ENCODE peak calls at places on chromosomes 4 and X, in ten cellular contexts. One of them, this sample, is unnamed.

GRCh38 chr4:113781439-113782040 is 20.0 kb upstream of the CAMK2D start:
- DNase-seq in fibroblast of lung: peak; percentile 72
- DNase-seq in Caco-2: no peak
- DNase-seq in lung: no peak
- DNase-seq in mammary epithelial cell: no peak
- DNase-seq in cardiac muscle cell: peak; percentile 62
- DNase-seq in mesenchymal stem cell: peak; percentile 41
- DNase-seq in colonic mucosa: no peak
- DNase-seq in naive thymus-derived CD4-positive, alpha-beta T cell: no peak
- DNase-seq in Karpas-422: peak; percentile 79
- DNase-seq in this sample: no peak

GRCh38 chrX:3384330-3384729 is 37.9 kb upstream of the MXRA5 start:
- DNase-seq in fibroblast of lung: no peak
- DNase-seq in Caco-2: no peak
- DNase-seq in lung: no peak
- DNase-seq in mammary epithelial cell: peak; percentile 14
- DNase-seq in cardiac muscle cell: peak; percentile 10
- DNase-seq in mesenchymal stem cell: no peak
- DNase-seq in colonic mucosa: no peak
- DNase-seq in naive thymus-derived CD4-positive, alpha-beta T cell: no peak
- DNase-seq in Karpas-422: no peak
- DNase-seq in this sample: peak; percentile 9

GRCh38 chr4:6986067-6986780 is 56.9 kb upstream of the TADA2B start:
- DNase-seq in fibroblast of lung: peak; percentile 73
- DNase-seq in Caco-2: no peak
- DNase-seq in lung: no peak
- DNase-seq in mammary epithelial cell: peak; percentile 26
- DNase-seq in cardiac muscle cell: peak; percentile 77
- DNase-seq in mesenchymal stem cell: peak; percentile 69
- DNase-seq in colonic mucosa: peak; percentile 49
- DNase-seq in naive thymus-derived CD4-positive, alpha-beta T cell: no peak
- DNase-seq in Karpas-422: no peak
- DNase-seq in this sample: peak; percentile 35

GRCh38 chrX:72584165-72584564 is 11.5 kb upstream of the HDAC8 start:
- DNase-seq in fibroblast of lung: no peak
- DNase-seq in Caco-2: no peak
- DNase-seq in lung: no peak
- DNase-seq in mammary epithelial cell: no peak
- DNase-seq in cardiac muscle cell: no peak
- DNase-seq in mesenchymal stem cell: no peak
- DNase-seq in colonic mucosa: no peak
- DNase-seq in naive thymus-derived CD4-positive, alpha-beta T cell: no peak
- DNase-seq in Karpas-422: no peak
- DNase-seq in this sample: no peak

GRCh38 chrX:29652484-29652883 is 562.9 kb upstream of the MAGEB2 start:
- DNase-seq in fibroblast of lung: peak; percentile 55
- DNase-seq in Caco-2: no peak
- DNase-seq in lung: no peak
- DNase-seq in mammary epithelial cell: peak; percentile 75
- DNase-seq in cardiac muscle cell: peak; percentile 69
- DNase-seq in mesenchymal stem cell: peak; percentile 37
- DNase-seq in colonic mucosa: no peak
- DNase-seq in naive thymus-derived CD4-positive, alpha-beta T cell: no peak
- DNase-seq in Karpas-422: no peak
- DNase-seq in this sample: no peak

GRCh38 chr4:57588557-57588956 is 478.4 kb upstream of the IGFBP7 start:
- DNase-seq in fibroblast of lung: no peak
- DNase-seq in Caco-2: no peak
- DNase-seq in lung: no peak
- DNase-seq in mammary epithelial cell: no peak
- DNase-seq in cardiac muscle cell: no peak
- DNase-seq in mesenchymal stem cell: no peak
- DNase-seq in colonic mucosa: no peak
- DNase-seq in naive thymus-derived CD4-positive, alpha-beta T cell: no peak
- DNase-seq in Karpas-422: no peak
- DNase-seq in this sample: no peak

GRCh38 chrX:41600266-41600665 is 88.5 kb upstream of the GPR34 start:
- DNase-seq in fibroblast of lung: no peak
- DNase-seq in Caco-2: no peak
- DNase-seq in lung: no peak
- DNase-seq in mammary epithelial cell: peak; percentile 1
- DNase-seq in cardiac muscle cell: peak; percentile 63
- DNase-seq in mesenchymal stem cell: peak; percentile 43
- DNase-seq in colonic mucosa: no peak
- DNase-seq in naive thymus-derived CD4-positive, alpha-beta T cell: no peak
- DNase-seq in Karpas-422: no peak
- DNase-seq in this sample: no peak

GRCh38 chrX:6226646-6227444 is 1.8 kb downstream of the NLGN4X start:
- DNase-seq in fibroblast of lung: no peak
- DNase-seq in Caco-2: no peak
- DNase-seq in lung: no peak
- DNase-seq in mammary epithelial cell: no peak
- DNase-seq in cardiac muscle cell: no peak
- DNase-seq in mesenchymal stem cell: no peak
- DNase-seq in colonic mucosa: no peak
- DNase-seq in naive thymus-derived CD4-positive, alpha-beta T cell: no peak
- DNase-seq in Karpas-422: peak; percentile 67
- DNase-seq in this sample: no peak

GRCh38 chrX:82813671-82814078 is 694.4 kb upstream of the POU3F4 start:
- DNase-seq in fibroblast of lung: peak; percentile 93
- DNase-seq in Caco-2: peak; percentile 47
- DNase-seq in lung: no peak
- DNase-seq in mammary epithelial cell: peak; percentile 96
- DNase-seq in cardiac muscle cell: peak; percentile 0
- DNase-seq in mesenchymal stem cell: peak; percentile 81
- DNase-seq in colonic mucosa: no peak
- DNase-seq in naive thymus-derived CD4-positive, alpha-beta T cell: no peak
- DNase-seq in Karpas-422: no peak
- DNase-seq in this sample: peak; percentile 34

GRCh38 chr4:145281224-145281623 is 100.8 kb upstream of the OTUD4 start:
- DNase-seq in fibroblast of lung: no peak
- DNase-seq in Caco-2: no peak
- DNase-seq in lung: no peak
- DNase-seq in mammary epithelial cell: no peak
- DNase-seq in cardiac muscle cell: no peak
- DNase-seq in mesenchymal stem cell: no peak
- DNase-seq in colonic mucosa: no peak
- DNase-seq in naive thymus-derived CD4-positive, alpha-beta T cell: no peak
- DNase-seq in Karpas-422: no peak
- DNase-seq in this sample: no peak
- H3K4me3 ChIP-seq in fibroblast of lung: no peak overlapping the region
- H3K4me3 ChIP-seq in Caco-2: no peak overlapping the region
- H3K4me3 ChIP-seq in lung: no peak overlapping the region
- H3K4me3 ChIP-seq in mammary epithelial cell: no peak overlapping the region
- H3K4me3 ChIP-seq in cardiac muscle cell: no peak overlapping the region
- H3K4me3 ChIP-seq in mesenchymal stem cell: no peak overlapping the region
- H3K4me3 ChIP-seq in colonic mucosa: no peak overlapping the region
- H3K4me3 ChIP-seq in naive thymus-derived CD4-positive, alpha-beta T cell: no peak overlapping the region
- H3K4me3 ChIP-seq in Karpas-422: no peak overlapping the region
- H3K4me3 ChIP-seq in this sample: no peak overlapping the region

GRCh38 chr4:1226598-1226997 is 22.3 kb downstream of the CTBP1 start:
- DNase-seq in fibroblast of lung: no peak
- DNase-seq in Caco-2: no peak
- DNase-seq in lung: no peak
- DNase-seq in mammary epithelial cell: no peak
- DNase-seq in cardiac muscle cell: no peak
- DNase-seq in mesenchymal stem cell: no peak
- DNase-seq in colonic mucosa: no peak
- DNase-seq in naive thymus-derived CD4-positive, alpha-beta T cell: no peak
- DNase-seq in Karpas-422: no peak
- DNase-seq in this sample: no peak
- H3K36me3 ChIP-seq in fibroblast of lung: peaks cover 73% of the 10 kb centered on the region
- H3K36me3 ChIP-seq in Caco-2: peaks cover 8% of the 10 kb centered on the region
- H3K36me3 ChIP-seq in lung: peaks cover 3% of the 10 kb centered on the region
- H3K36me3 ChIP-seq in mammary epithelial cell: peaks cover 19% of the 10 kb centered on the region
- H3K36me3 ChIP-seq in cardiac muscle cell: peaks cover 34% of the 10 kb centered on the region
- H3K36me3 ChIP-seq in mesenchymal stem cell: peaks cover 100% of the 10 kb centered on the region
- H3K36me3 ChIP-seq in colonic mucosa: peaks cover 31% of the 10 kb centered on the region
- H3K36me3 ChIP-seq in naive thymus-derived CD4-positive, alpha-beta T cell: peaks cover 17% of the 10 kb centered on the region
- H3K36me3 ChIP-seq in Karpas-422: no peaks in the 10 kb centered on the region
- H3K36me3 ChIP-seq in this sample: peaks cover 13% of the 10 kb centered on the region

DNA sequence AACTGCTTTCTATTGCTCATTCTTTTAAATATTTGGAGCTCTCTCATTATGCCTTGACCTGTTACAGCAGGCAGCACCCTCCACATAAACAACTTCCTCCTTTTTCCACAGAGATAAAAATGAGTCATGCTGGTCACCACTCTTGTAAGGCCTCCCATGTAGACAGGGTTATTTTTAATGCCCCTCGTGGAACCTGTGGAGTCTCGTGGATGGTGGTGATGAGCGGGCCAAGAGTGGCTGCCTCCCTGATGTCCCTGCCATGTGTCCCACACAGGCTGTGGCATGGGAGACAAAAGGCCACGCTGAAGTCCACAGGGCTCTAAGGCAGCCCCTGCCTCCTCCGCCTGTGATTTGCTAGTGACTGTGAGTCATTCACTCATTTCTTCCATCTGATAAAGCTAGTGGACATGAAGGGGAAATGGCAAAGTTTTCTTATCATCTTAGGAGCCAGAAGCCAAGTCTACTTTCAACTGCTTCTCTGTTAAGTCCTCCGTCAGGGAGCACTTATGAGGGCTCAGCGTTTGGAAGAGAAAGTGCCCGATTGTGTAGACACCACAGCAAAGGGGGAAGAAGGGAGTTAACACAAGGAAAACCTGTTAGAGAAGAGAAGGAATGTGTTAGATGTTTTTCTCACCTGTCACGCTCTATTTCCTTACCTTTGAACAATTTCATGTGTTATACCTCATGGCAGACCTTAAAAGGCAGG is 121.6 kb upstream of the FAT1 start:
- DNase-seq in fibroblast of lung: peak; percentile 89
- DNase-seq in Caco-2: no peak
- DNase-seq in lung: no peak
- DNase-seq in mammary epithelial cell: peak; percentile 80
- DNase-seq in cardiac muscle cell: peak; percentile 87
- DNase-seq in mesenchymal stem cell: peak; percentile 95
- DNase-seq in colonic mucosa: peak; percentile 46
- DNase-seq in naive thymus-derived CD4-positive, alpha-beta T cell: no peak
- DNase-seq in Karpas-422: no peak
- DNase-seq in this sample: peak; percentile 8
- H3K4me3 ChIP-seq in fibroblast of lung: peak overlapping the region; percentile 34
- H3K4me3 ChIP-seq in Caco-2: no peak overlapping the region
- H3K4me3 ChIP-seq in lung: no peak overlapping the region
- H3K4me3 ChIP-seq in mammary epithelial cell: no peak overlapping the region
- H3K4me3 ChIP-seq in cardiac muscle cell: no peak overlapping the region
- H3K4me3 ChIP-seq in mesenchymal stem cell: peak overlapping the region; percentile 68
- H3K4me3 ChIP-seq in colonic mucosa: no peak overlapping the region
- H3K4me3 ChIP-seq in naive thymus-derived CD4-positive, alpha-beta T cell: no peak overlapping the region
- H3K4me3 ChIP-seq in Karpas-422: no peak overlapping the region
- H3K4me3 ChIP-seq in this sample: peak overlapping the region; percentile 40

GRCh38 chr4:70829492-70829891 is 10.2 kb downstream of the GRSF1 start:
- DNase-seq in fibroblast of lung: no peak
- DNase-seq in Caco-2: no peak
- DNase-seq in lung: no peak
- DNase-seq in mammary epithelial cell: no peak
- DNase-seq in cardiac muscle cell: no peak
- DNase-seq in mesenchymal stem cell: no peak
- DNase-seq in colonic mucosa: no peak
- DNase-seq in naive thymus-derived CD4-positive, alpha-beta T cell: no peak
- DNase-seq in Karpas-422: no peak
- DNase-seq in this sample: no peak
- H3K36me3 ChIP-seq in fibroblast of lung: peaks cover 14% of the 10 kb centered on the region
- H3K36me3 ChIP-seq in Caco-2: peaks cover 2% of the 10 kb centered on the region
- H3K36me3 ChIP-seq in lung: peaks cover 32% of the 10 kb centered on the region
- H3K36me3 ChIP-seq in mammary epithelial cell: peaks cover 36% of the 10 kb centered on the region
- H3K36me3 ChIP-seq in cardiac muscle cell: peaks cover 80% of the 10 kb centered on the region
- H3K36me3 ChIP-seq in mesenchymal stem cell: peaks cover 43% of the 10 kb centered on the region
- H3K36me3 ChIP-seq in colonic mucosa: peaks cover 22% of the 10 kb centered on the region
- H3K36me3 ChIP-seq in naive thymus-derived CD4-positive, alpha-beta T cell: peaks cover 37% of the 10 kb centered on the region
- H3K36me3 ChIP-seq in Karpas-422: peaks cover 52% of the 10 kb centered on the region
- H3K36me3 ChIP-seq in this sample: peaks cover 37% of the 10 kb centered on the region

This sample was measured in MG63.